ENCODE peak calls at places on chromosomes 2 and 18, in five cellular contexts. One of them, this sample, is unnamed.

GRCh38 chr2:167151894-167152293 is 263.6 kb downstream of the XIRP2 start:
- DNase-seq in heart left ventricle: no peak
- DNase-seq in ovary: no peak
- DNase-seq in prostate gland: no peak
- DNase-seq in IMR-90: no peak
- DNase-seq in this sample: no peak

GRCh38 chr2:62461707-62462106 is 44.3 kb downstream of the TMEM17 start:
- DNase-seq in heart left ventricle: peak; percentile 54
- DNase-seq in ovary: no peak
- DNase-seq in prostate gland: no peak
- DNase-seq in IMR-90: peak; percentile 70
- DNase-seq in this sample: peak; percentile 76

GRCh38 chr2:40243581-40243980 is 208.3 kb downstream of the SLC8A1 start:
- DNase-seq in heart left ventricle: no peak
- DNase-seq in ovary: no peak
- DNase-seq in prostate gland: no peak
- DNase-seq in IMR-90: peak; percentile 91
- DNase-seq in this sample: no peak

GRCh38 chr2:179686718-179687342 is 174.6 kb downstream of the ZNF385B start:
- DNase-seq in heart left ventricle: no peak
- DNase-seq in ovary: no peak
- DNase-seq in prostate gland: no peak
- DNase-seq in IMR-90: peak; percentile 44
- DNase-seq in this sample: no peak

GRCh38 chr2:71720596-71721361 is 267.4 kb downstream of the DYSF start:
- DNase-seq in heart left ventricle: no peak
- DNase-seq in ovary: no peak
- DNase-seq in prostate gland: no peak
- DNase-seq in IMR-90: no peak
- DNase-seq in this sample: no peak

GRCh38 chr2:19176977-19177376 is 181.4 kb downstream of the OSR1 start:
- DNase-seq in heart left ventricle: no peak
- DNase-seq in ovary: no peak
- DNase-seq in prostate gland: no peak
- DNase-seq in IMR-90: peak; percentile 89
- DNase-seq in this sample: no peak

GRCh38 chr18:12307251-12307736 is 747 bp upstream of the TUBB6 start:
- DNase-seq in heart left ventricle: peak; percentile 64
- DNase-seq in ovary: peak; percentile 73
- DNase-seq in prostate gland: no peak
- DNase-seq in IMR-90: peak; percentile 76
- DNase-seq in this sample: no peak

GRCh38 chr2:12587729-12588522 is 128.8 kb upstream of the TRIB2 start:
- DNase-seq in heart left ventricle: no peak
- DNase-seq in ovary: no peak
- DNase-seq in prostate gland: no peak
- DNase-seq in IMR-90: peak; percentile 96
- DNase-seq in this sample: no peak

GRCh38 chr18:70363861-70364260 is 75.0 kb downstream of the SOCS6 start:
- DNase-seq in heart left ventricle: no peak
- DNase-seq in ovary: no peak
- DNase-seq in prostate gland: no peak
- DNase-seq in IMR-90: peak; percentile 72
- DNase-seq in this sample: no peak

GRCh38 chr2:239192456-239192855 is 208.4 kb downstream of the HDAC4 start:
- DNase-seq in heart left ventricle: no peak
- DNase-seq in ovary: no peak
- DNase-seq in prostate gland: no peak
- DNase-seq in IMR-90: no peak
- DNase-seq in this sample: no peak

GRCh38 chr2:189152476-189152875 is 27.1 kb downstream of the COL5A2 start:
- DNase-seq in heart left ventricle: peak; percentile 52
- DNase-seq in ovary: peak; percentile 39
- DNase-seq in prostate gland: no peak
- DNase-seq in IMR-90: no peak
- DNase-seq in this sample: no peak

GRCh38 chr18:36176739-36177138 is 10.6 kb upstream of the MOCOS start:
- DNase-seq in heart left ventricle: no peak
- DNase-seq in ovary: no peak
- DNase-seq in prostate gland: no peak
- DNase-seq in IMR-90: peak; percentile 56
- DNase-seq in this sample: no peak

GRCh38 chr2:172465417-172466334 is 38.3 kb downstream of the ITGA6 start:
- DNase-seq in heart left ventricle: peak; percentile 58
- DNase-seq in ovary: peak; percentile 77
- DNase-seq in prostate gland: peak; percentile 90
- DNase-seq in IMR-90: peak; percentile 89
- DNase-seq in this sample: peak; percentile 69

GRCh38 chr2:232372231-232373208 is 6.0 kb upstream of the ALPP start:
- DNase-seq in heart left ventricle: no peak
- DNase-seq in ovary: no peak
- DNase-seq in prostate gland: no peak
- DNase-seq in IMR-90: peak; percentile 52
- DNase-seq in this sample: no peak

GRCh38 chr18:10147752-10148151 is 233.9 kb downstream of the VAPA start:
- DNase-seq in heart left ventricle: no peak
- DNase-seq in ovary: no peak
- DNase-seq in prostate gland: no peak
- DNase-seq in IMR-90: no peak
- DNase-seq in this sample: no peak

GRCh38 chr2:207482630-207483029 is 47.1 kb upstream of the CREB1 start:
- DNase-seq in heart left ventricle: no peak
- DNase-seq in ovary: no peak
- DNase-seq in prostate gland: no peak
- DNase-seq in IMR-90: peak; percentile 88
- DNase-seq in this sample: no peak

GRCh38 chr2:188902906-188903305 is 71.3 kb upstream of the COL3A1 start:
- DNase-seq in heart left ventricle: no peak
- DNase-seq in ovary: no peak
- DNase-seq in prostate gland: no peak
- DNase-seq in IMR-90: peak; percentile 50
- DNase-seq in this sample: no peak

GRCh38 chr18:63309422-63309821 is 10.1 kb downstream of the BCL2 start:
- DNase-seq in heart left ventricle: no peak
- DNase-seq in ovary: no peak
- DNase-seq in prostate gland: no peak
- DNase-seq in IMR-90: no peak
- DNase-seq in this sample: no peak

GRCh38 chr2:171712051-171712450 is 24.8 kb downstream of the DYNC1I2 start:
- DNase-seq in heart left ventricle: no peak
- DNase-seq in ovary: no peak
- DNase-seq in prostate gland: no peak
- DNase-seq in IMR-90: peak; percentile 92
- DNase-seq in this sample: no peak

DNA sequence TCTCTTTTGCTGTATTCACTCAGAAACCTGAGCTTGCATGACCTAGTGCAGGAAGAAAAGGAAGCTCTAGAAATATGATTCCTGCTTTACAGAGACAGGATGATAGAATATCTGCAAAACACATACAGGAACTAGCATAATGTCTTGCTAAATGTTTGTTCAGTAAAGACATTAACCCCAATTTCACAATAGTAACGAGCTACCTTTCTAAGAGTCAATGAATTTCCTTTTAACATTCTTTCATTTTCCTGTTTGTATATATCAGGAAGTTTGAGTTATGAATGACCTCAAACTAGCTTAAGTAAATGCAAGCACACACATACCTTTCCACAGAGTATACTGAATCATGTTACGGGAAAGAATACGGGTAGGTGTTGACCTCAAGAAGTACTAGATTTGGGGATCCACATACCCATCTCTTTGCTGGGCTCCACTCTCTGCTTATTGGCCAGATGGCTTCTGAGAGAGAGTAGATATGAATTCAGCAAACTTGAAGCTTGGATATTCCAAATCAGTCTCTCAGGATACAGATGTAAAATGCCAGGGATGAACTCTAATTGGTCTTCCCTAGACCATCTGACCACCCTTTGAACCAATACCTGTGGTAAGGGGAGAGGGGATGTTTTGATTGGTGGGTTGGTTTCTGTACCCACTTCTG is 18.2 kb upstream of the ACSL3 start:
- DNase-seq in heart left ventricle: no peak
- DNase-seq in ovary: no peak
- DNase-seq in prostate gland: no peak
- DNase-seq in IMR-90: peak; percentile 74
- DNase-seq in this sample: no peak
- H3K4me1 ChIP-seq in heart left ventricle: no peaks in the 10 kb centered on the region
- H3K4me1 ChIP-seq in ovary: no peaks in the 10 kb centered on the region
- H3K4me1 ChIP-seq in prostate gland: no peaks in the 10 kb centered on the region
- H3K4me1 ChIP-seq in IMR-90: peaks cover 7% of the 10 kb centered on the region
- H3K4me1 ChIP-seq in this sample: no peaks in the 10 kb centered on the region

GRCh38 chr2:99445065-99445464 is 44.8 kb downstream of the REV1 start:
- DNase-seq in heart left ventricle: no peak
- DNase-seq in ovary: no peak
- DNase-seq in prostate gland: no peak
- DNase-seq in IMR-90: peak; percentile 71
- DNase-seq in this sample: no peak

GRCh38 chr2:99448556-99448955 is 41.3 kb downstream of the REV1 start:
- DNase-seq in heart left ventricle: no peak
- DNase-seq in ovary: no peak
- DNase-seq in prostate gland: no peak
- DNase-seq in IMR-90: peak; percentile 53
- DNase-seq in this sample: no peak

GRCh38 chr2:99444222-99444621 is 45.6 kb downstream of the REV1 start:
- DNase-seq in heart left ventricle: no peak
- DNase-seq in ovary: no peak
- DNase-seq in prostate gland: no peak
- DNase-seq in IMR-90: no peak
- DNase-seq in this sample: no peak

GRCh38 chr2:99439989-99440388 is 49.8 kb downstream of the REV1 start:
- DNase-seq in heart left ventricle: no peak
- DNase-seq in ovary: no peak
- DNase-seq in prostate gland: no peak
- DNase-seq in IMR-90: no peak
- DNase-seq in this sample: no peak

DNA sequence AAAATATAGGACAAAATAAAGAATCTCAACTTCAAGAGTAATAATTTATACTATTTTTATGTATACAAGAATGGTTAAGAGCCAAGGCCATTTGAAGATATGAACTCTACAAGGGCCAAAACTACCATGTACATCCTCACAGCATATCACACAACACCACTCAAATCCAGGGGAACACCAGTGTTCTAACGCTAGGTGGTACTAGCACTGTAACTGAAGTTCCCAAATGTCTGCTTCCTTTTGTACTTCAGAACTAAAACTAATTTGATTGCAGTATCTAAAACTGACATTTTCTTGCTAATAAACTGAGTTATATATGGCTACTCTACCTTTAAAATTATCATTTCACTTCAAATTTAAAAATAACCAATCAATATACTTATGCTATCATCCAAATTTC is 47.0 kb downstream of the REV1 start:
- DNase-seq in heart left ventricle: no peak
- DNase-seq in ovary: no peak
- DNase-seq in prostate gland: no peak
- DNase-seq in IMR-90: peak; percentile 28
- DNase-seq in this sample: no peak
- TF ChIP-seq CTCF in heart left ventricle: peak; percentile 31
- TF ChIP-seq CTCF in ovary: peak; percentile 22
- TF ChIP-seq CTCF in prostate gland: peak; percentile 30
- TF ChIP-seq CTCF in IMR-90: peak; percentile 19
- TF ChIP-seq CTCF in this sample: peak; percentile 11

GRCh38 chr2:219059725-219060682 is 717 bp downstream of the IHH start:
- DNase-seq in heart left ventricle: no peak
- DNase-seq in ovary: no peak
- DNase-seq in prostate gland: no peak
- DNase-seq in IMR-90: no peak
- DNase-seq in this sample: peak; percentile 76
- H3K4me3 ChIP-seq in heart left ventricle: no peak overlapping the region
- H3K4me3 ChIP-seq in ovary: peak overlapping the region; percentile 32
- H3K4me3 ChIP-seq in prostate gland: peak overlapping the region; percentile 23
- H3K4me3 ChIP-seq in IMR-90: no peak overlapping the region
- H3K4me3 ChIP-seq in this sample: no peak overlapping the region

GRCh38 chr2:45892757-45893156 is 241.3 kb downstream of the PRKCE start:
- DNase-seq in heart left ventricle: peak; percentile 49
- DNase-seq in ovary: no peak
- DNase-seq in prostate gland: no peak
- DNase-seq in IMR-90: peak; percentile 50
- DNase-seq in this sample: no peak

GRCh38 chr2:45897836-45898235 is 246.4 kb downstream of the PRKCE start:
- DNase-seq in heart left ventricle: no peak
- DNase-seq in ovary: no peak
- DNase-seq in prostate gland: no peak
- DNase-seq in IMR-90: no peak
- DNase-seq in this sample: no peak

GRCh38 chr2:45896281-45896680 is 244.8 kb downstream of the PRKCE start:
- DNase-seq in heart left ventricle: no peak
- DNase-seq in ovary: no peak
- DNase-seq in prostate gland: no peak
- DNase-seq in IMR-90: no peak
- DNase-seq in this sample: no peak

GRCh38 chr2:45894211-45894610 is 242.7 kb downstream of the PRKCE start:
- DNase-seq in heart left ventricle: no peak
- DNase-seq in ovary: no peak
- DNase-seq in prostate gland: no peak
- DNase-seq in IMR-90: no peak
- DNase-seq in this sample: no peak

GRCh38 chr2:45895477-45895876 is 244.0 kb downstream of the PRKCE start:
- DNase-seq in heart left ventricle: no peak
- DNase-seq in ovary: no peak
- DNase-seq in prostate gland: no peak
- DNase-seq in IMR-90: peak; percentile 83
- DNase-seq in this sample: no peak
- H3K4me1 ChIP-seq in heart left ventricle: peaks cover 23% of the 10 kb centered on the region
- H3K4me1 ChIP-seq in ovary: peaks cover 4% of the 10 kb centered on the region
- H3K4me1 ChIP-seq in prostate gland: no peaks in the 10 kb centered on the region
- H3K4me1 ChIP-seq in IMR-90: peaks cover 23% of the 10 kb centered on the region
- H3K4me1 ChIP-seq in this sample: peaks cover 27% of the 10 kb centered on the region

This sample was measured in pancreas.